ENCODE peak calls at places on chromosomes 16 and 17, in seven cellular contexts. V, R, C, Q, P, G and I are unnamed samples.

GRCh38 chr16:82133798-82134197 is 36.2 kb downstream of the MPHOSPH6 start:
- DNase-seq in P (no peak), Q (peak; percentile 26), R (no peak), G (no peak), C (no peak), V (no peak), I (no peak)

GRCh38 chr16:31352344-31353115 is 2.4 kb upstream of the ITGAX start:
- DNase-seq in P (no peak), C (no peak), R (no peak), V (no peak), G (peak; percentile 77), Q (no peak), I (no peak)

GRCh38 chr16:53899471-53899870 is 195.5 kb downstream of the FTO start:
- DNase-seq in C (no peak), G (no peak), V (no peak), R (no peak), P (no peak), Q (no peak), I (no peak)

GRCh38 chr17:82917656-82918345 is 78.0 kb upstream of the ZNF750 start:
- DNase-seq in C (no peak), P (peak; percentile 7), V (peak; percentile 11), Q (peak; percentile 30), R (peak; percentile 20), G (no peak), I (peak; percentile 71)

GRCh38 chr17:57869599-57870282 is 19.9 kb upstream of the MRPS23 start:
- DNase-seq in V (no peak), P (peak; percentile 84), C (no peak), G (no peak), Q (no peak), R (peak; percentile 36), I (peak; percentile 55)

GRCh38 chr17:73973881-73974409 is 229.5 kb upstream of the RPL38 start:
- DNase-seq in C (no peak), Q (no peak), G (no peak), R (no peak), P (no peak), V (no peak), I (peak; percentile 90)

GRCh38 chr16:49854227-49855203 is 1.4 kb downstream of the ZNF423 start:
- DNase-seq in Q (no peak), G (no peak), C (peak; percentile 39), P (peak; percentile 74), R (peak; percentile 79), V (no peak), I (peak; percentile 64)

GRCh38 chr17:40065771-40066510 is 3.2 kb downstream of the THRA start:
- DNase-seq in G (no peak), Q (no peak), V (no peak), P (peak; percentile 17), C (no peak), R (peak; percentile 58), I (peak; percentile 43)

GRCh38 chr17:46811978-46812583 is 6.4 kb downstream of the WNT3 start:
- DNase-seq in P (no peak), G (no peak), C (no peak), R (no peak), Q (no peak), V (no peak), I (no peak)

GRCh38 chr17:33451221-33451620 is 158.1 kb upstream of the ASIC2 start:
- DNase-seq in V (no peak), C (no peak), P (no peak), Q (no peak), G (no peak), R (no peak), I (no peak)

GRCh38 chr16:19884611-19885455 is at the start of gene GPRC5B:
- DNase-seq in P (peak; percentile 73), C (peak; percentile 34), V (peak; percentile 56), G (no peak), Q (peak; percentile 48), R (peak; percentile 82), I (peak; percentile 47)

GRCh38 chr16:86834451-86835035 is 256.2 kb downstream of the FOXL1 start:
- DNase-seq in Q (no peak), P (peak; percentile 28), V (no peak), R (no peak), G (no peak), C (no peak), I (peak; percentile 58)

GRCh38 chr16:83666449-83666848 is 141.3 kb upstream of the HSBP1 start:
- DNase-seq in P (no peak), G (peak; percentile 21), V (no peak), Q (no peak), R (no peak), C (no peak), I (no peak)

GRCh38 chr16:60246055-60246454 is 1511.9 kb upstream of the GOT2 start:
- DNase-seq in C (no peak), G (no peak), R (no peak), P (no peak), V (no peak), Q (no peak), I (no peak)

DNA sequence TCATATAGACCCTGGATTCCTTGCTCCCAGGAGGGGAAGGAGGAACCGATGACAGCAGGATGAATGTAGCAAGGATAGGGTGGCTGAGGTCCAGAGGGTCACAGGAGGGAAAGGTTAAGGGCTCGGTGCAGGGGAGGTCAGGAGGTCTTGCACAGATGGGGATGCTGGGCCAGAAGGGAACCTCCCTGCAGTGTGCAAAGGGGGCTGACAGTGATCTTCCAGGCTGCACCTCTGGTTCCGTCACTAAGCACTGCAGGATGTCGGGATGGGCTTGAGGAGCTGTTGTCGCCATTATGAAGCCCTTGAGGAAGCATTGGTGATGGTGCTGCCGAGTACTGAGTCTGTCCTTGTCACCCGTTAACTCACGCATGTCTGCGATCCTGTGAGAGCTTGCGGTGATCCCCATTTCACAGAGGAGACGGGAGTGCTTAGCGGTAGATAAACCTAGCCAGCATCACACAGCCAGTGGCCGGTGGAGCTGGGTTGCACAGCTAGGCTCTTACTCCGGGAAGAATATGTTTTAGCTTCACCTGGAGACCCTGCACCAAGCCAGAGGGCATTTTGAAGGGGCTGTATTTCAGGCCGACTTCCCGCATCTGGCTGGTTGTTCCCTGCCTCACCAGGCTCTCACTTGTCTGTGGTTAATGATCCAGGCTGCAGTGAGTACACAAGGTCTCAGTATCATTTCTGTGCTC is 120.4 kb downstream of the SNX29 start:
- DNase-seq in P (no peak), C (no peak), V (no peak), R (no peak), Q (no peak), G (no peak), I (no peak)
- H3K4me1 ChIP-seq in P (peaks cover 38% of the 10 kb centered on the region), C (peaks cover 7% of the 10 kb centered on the region), V (peaks cover 9% of the 10 kb centered on the region), R (no peaks in the 10 kb centered on the region), Q (peaks cover 10% of the 10 kb centered on the region), G (peaks cover 28% of the 10 kb centered on the region), I (peaks cover 24% of the 10 kb centered on the region)

DNA sequence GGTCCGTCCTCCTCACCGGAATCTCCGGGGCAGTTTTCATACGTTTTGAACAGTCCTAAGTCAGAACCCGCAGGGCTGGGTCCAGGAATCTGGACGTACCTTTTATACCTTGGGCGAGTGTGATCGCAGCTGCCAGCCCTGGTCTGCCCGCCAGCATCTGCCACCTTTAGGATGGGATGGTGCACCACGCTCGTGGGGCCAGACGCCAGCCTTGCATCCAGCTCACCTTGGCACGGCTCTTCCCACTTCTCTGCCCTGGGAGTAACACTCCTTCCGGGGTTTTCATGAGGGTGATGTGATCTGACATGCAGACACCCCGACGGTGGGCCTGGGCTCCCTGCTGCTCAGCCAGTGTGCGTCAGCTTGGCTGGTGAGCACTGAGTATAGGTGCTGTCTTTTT is 66.6 kb upstream of the ZNF469 start:
- DNase-seq in V (no peak), G (no peak), R (no peak), Q (no peak), P (no peak), C (no peak), I (no peak)
- H3K4me3 ChIP-seq in V (peak overlapping the region; percentile 38), G (no peak overlapping the region), R (no peak overlapping the region), Q (no peak overlapping the region), P (no peak overlapping the region), C (no peak overlapping the region), I (no peak overlapping the region)

DNA sequence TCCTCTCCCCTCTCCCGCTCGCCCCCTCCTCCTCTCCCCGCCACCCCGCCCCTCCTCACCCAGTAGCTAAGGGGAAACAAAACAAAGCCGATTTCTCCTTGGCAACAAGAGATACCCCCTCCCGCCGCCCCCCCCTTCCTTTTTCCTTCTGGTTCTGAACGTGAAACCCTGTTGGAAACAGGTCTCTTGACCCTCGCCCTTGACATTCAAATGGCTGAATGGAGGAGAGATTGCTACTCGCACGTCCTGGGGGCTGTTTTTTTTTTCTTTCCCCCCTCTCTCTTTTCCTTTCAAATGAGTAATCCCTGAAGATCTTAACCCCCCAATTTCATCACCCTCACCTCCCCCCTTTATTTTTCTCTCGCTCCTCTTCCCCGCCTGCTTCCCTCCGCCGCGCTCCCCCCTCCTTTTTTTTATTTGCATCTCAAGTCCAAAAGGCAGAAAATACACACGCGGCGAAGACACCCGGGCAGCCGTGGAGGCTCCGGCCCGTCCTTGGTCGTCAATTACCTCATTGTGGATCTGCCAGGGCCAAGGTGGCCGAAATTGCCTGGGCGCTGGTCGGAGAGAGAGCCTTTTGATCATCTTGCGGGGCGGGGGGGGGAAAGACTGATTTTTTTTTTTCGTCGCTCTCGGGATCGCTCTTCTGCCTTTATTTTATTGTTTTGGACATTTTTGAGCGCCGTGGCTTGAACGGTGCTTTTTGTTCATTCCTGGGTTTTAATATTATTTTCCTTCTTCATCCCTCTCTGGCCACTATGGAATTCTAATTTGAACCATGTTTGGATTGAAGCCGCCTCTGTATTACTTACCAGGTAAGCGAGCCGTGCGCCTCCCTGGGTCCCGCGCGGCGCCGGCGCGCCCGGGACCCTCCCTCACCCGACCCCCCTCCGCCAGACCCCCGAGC is 57.3 kb upstream of the GSE1 start:
- DNase-seq in G (no peak), C (peak; percentile 75), R (peak; percentile 61), V (no peak), P (peak; percentile 71), Q (peak; percentile 33), I (no peak)
- H3K4me1 ChIP-seq in G (peaks cover 81% of the 10 kb centered on the region), C (peaks cover 19% of the 10 kb centered on the region), R (peaks cover 13% of the 10 kb centered on the region), V (peaks cover 38% of the 10 kb centered on the region), P (peaks cover 33% of the 10 kb centered on the region), Q (peaks cover 14% of the 10 kb centered on the region), I (peaks cover 3% of the 10 kb centered on the region)

GRCh38 chr16:5447734-5448133 is 350.1 kb upstream of the EEF2KMT start:
- DNase-seq in P (no peak), V (no peak), R (no peak), C (no peak), G (no peak), Q (no peak), I (no peak)

GRCh38 chr16:5448798-5449197 is 351.2 kb upstream of the EEF2KMT start:
- DNase-seq in G (no peak), P (no peak), R (no peak), C (no peak), Q (no peak), V (no peak), I (no peak)

GRCh38 chr16:5449901-5450300 is 352.3 kb upstream of the EEF2KMT start:
- DNase-seq in C (no peak), Q (no peak), R (no peak), V (no peak), G (no peak), P (no peak), I (no peak)

GRCh38 chr16:5451641-5452040 is 354.0 kb upstream of the EEF2KMT start:
- DNase-seq in R (no peak), G (no peak), V (no peak), C (no peak), Q (no peak), P (no peak), I (no peak)

DNA sequence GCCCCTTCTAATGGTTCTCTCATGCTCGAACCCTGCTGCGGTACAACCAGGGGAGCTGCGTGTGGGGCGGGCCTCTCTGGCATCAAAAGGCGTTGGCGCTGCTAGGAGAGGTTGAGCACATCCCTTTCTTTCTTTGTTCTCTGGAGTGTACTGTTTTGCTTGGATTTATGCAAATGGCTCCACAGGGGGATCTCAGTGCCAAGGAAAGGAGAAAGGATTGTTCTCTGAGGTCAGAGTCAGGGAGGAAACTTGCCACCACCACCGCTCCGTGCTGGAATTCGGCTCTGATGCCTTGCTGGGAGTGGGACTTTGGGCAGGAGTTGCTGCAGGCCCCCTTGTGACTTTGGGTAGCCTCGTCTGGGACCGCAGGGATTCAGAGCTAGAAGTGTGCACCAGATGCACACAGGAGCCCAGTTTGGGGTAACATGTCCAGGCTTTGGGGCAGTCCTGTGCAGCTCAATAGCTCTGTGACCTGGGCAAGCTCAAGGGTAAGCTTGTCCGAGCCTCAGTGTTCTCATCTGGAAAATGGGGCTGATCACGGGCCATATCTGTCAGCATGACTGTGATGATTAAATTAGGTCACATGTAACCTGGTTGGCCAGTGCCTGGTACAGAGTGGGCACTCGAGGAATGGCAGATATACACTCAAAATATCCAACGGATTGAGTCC is 353.0 kb upstream of the EEF2KMT start:
- DNase-seq in V (no peak), P (no peak), G (no peak), C (no peak), R (no peak), Q (no peak), I (no peak)
- H3K4me3 ChIP-seq in V (no peak overlapping the region), P (no peak overlapping the region), G (no peak overlapping the region), C (no peak overlapping the region), R (no peak overlapping the region), Q (no peak overlapping the region), I (no peak overlapping the region)